ENCODE peak calls at places on chromosomes 7 and 10, in ten cellular contexts. O is fibroblast of pulmonary artery, A is ACHN, D is NAMALWA, M is non-pigmented ciliary epithelial cell, K is sigmoid colon, P is SJSA1, C is mammary epithelial cell, W is AG08395, X is H9. U is an unnamed sample.

GRCh38 chr10:124521429-124521871 is 59.8 kb downstream of the LHPP start:
- DNase-seq in O (no peak), A (no peak), D (no peak), M (no peak), K (peak; percentile 66), P (no peak), C (no peak), W (no peak), X (no peak), U (no peak)

GRCh38 chr10:81570349-81570748 is 304.6 kb upstream of the NRG3 start:
- DNase-seq in O (no peak), A (no peak), D (no peak), M (no peak), K (no peak), P (no peak), C (no peak), W (no peak), X (no peak), U (peak; percentile 41)

GRCh38 chr10:88346151-88346977 is 236.8 kb downstream of the RNLS start:
- DNase-seq in O (no peak), A (no peak), D (no peak), M (no peak), K (no peak), P (no peak), C (no peak), W (no peak), X (no peak), U (no peak)

GRCh38 chr7:97075928-97076327 is 41.6 kb upstream of the SDHAF3 start:
- DNase-seq in O (no peak), A (no peak), D (no peak), M (no peak), K (no peak), P (no peak), C (peak; percentile 6), W (no peak), X (peak; percentile 42), U (no peak)

GRCh38 chr7:30815016-30815854 is 44.0 kb downstream of the MINDY4 start:
- DNase-seq in O (peak; percentile 48), A (no peak), D (no peak), M (no peak), K (peak; percentile 76), P (no peak), C (no peak), W (peak; percentile 39), X (no peak), U (no peak)

GRCh38 chr7:12524794-12525386 is 45.6 kb upstream of the SCIN start:
- DNase-seq in O (peak; percentile 77), A (peak; percentile 83), D (peak; percentile 82), M (no peak), K (no peak), P (peak; percentile 35), C (peak; percentile 28), W (peak; percentile 31), X (no peak), U (no peak)

GRCh38 chr10:47024399-47025252 is 113.4 kb downstream of the PTPN20 start:
- DNase-seq in O (peak; percentile 61), A (peak; percentile 61), D (peak; percentile 72), M (no peak), K (peak; percentile 77), P (peak; percentile 39), C (peak; percentile 42), W (peak; percentile 52), X (peak; percentile 85), U (peak; percentile 80)

GRCh38 chr7:158863611-158864506 is 7.5 kb downstream of the DYNC2I1 start:
- DNase-seq in O (peak; percentile 69), A (peak; percentile 66), D (no peak), M (no peak), K (peak; percentile 91), P (peak; percentile 71), C (peak; percentile 70), W (peak; percentile 86), X (no peak), U (no peak)

U was measured in ecto neural progenitor cell.